ENCODE peak calls at places on chromosomes 6 and 20, in ten cellular contexts. E is stomach, A is adrenal gland, U is uterus, F is transverse colon, Z is HCT116, W is H54, S is esophagus squamous epithelium, L is A549, V is IMR-90. O is an unnamed sample.

GRCh38 chr6:119002069-119002468 is 67.1 kb upstream of the MCM9 start:
- DNase-seq in E (no peak), A (no peak), U (no peak), F (no peak), Z (no peak), W (no peak), S (no peak), L (no peak), V (no peak), O (no peak)

GRCh38 chr20:5602346-5602745 is 147.9 kb upstream of the SHLD1 start:
- DNase-seq in E (no peak), A (no peak), U (no peak), F (no peak), Z (no peak), W (no peak), S (no peak), L (no peak), V (peak; percentile 45), O (no peak)

GRCh38 chr20:51750037-51750769 is 18.0 kb downstream of the ATP9A start:
- DNase-seq in E (peak; percentile 87), A (peak; percentile 92), U (peak; percentile 76), F (peak; percentile 89), Z (peak; percentile 96), W (peak; percentile 80), S (no peak), L (peak; percentile 99), V (peak; percentile 94), O (peak; percentile 27)

GRCh38 chr20:33490023-33490933 is at the start of gene CBFA2T2:
- DNase-seq in E (no peak), A (peak; percentile 59), U (peak; percentile 62), F (peak; percentile 65), Z (peak; percentile 28), W (peak; percentile 64), S (no peak), L (peak; percentile 66), V (peak; percentile 55), O (no peak)

GRCh38 chr6:2412731-2413130 is 167.3 kb upstream of the GMDS start:
- DNase-seq in E (no peak), A (no peak), U (no peak), F (no peak), Z (no peak), W (no peak), S (no peak), L (no peak), V (peak; percentile 90), O (no peak)

GRCh38 chr6:14831922-14832321 is 413.9 kb upstream of the JARID2 start:
- DNase-seq in E (no peak), A (no peak), U (no peak), F (no peak), Z (no peak), W (no peak), S (no peak), L (no peak), V (no peak), O (no peak)

GRCh38 chr6:139112146-139112545 is 22.7 kb upstream of the HECA start:
- DNase-seq in E (no peak), A (no peak), U (no peak), F (no peak), Z (no peak), W (no peak), S (no peak), L (no peak), V (peak; percentile 22), O (no peak)

GRCh38 chr6:151352410-151353399 is 38.7 kb downstream of the ZBTB2 start:
- DNase-seq in E (no peak), A (no peak), U (no peak), F (no peak), Z (no peak), W (no peak), S (no peak), L (no peak), V (no peak), O (no peak)

GRCh38 chr6:135121426-135121825 is 59.7 kb upstream of the MYB start:
- DNase-seq in E (no peak), A (no peak), U (no peak), F (no peak), Z (no peak), W (no peak), S (no peak), L (no peak), V (no peak), O (no peak)

GRCh38 chr6:135116566-135116965 is 61.9 kb upstream of the HBS1L start:
- DNase-seq in E (no peak), A (no peak), U (no peak), F (no peak), Z (no peak), W (no peak), S (no peak), L (no peak), V (no peak), O (no peak)

GRCh38 chr6:135115411-135116293 is 61.0 kb upstream of the HBS1L start:
- DNase-seq in E (no peak), A (no peak), U (no peak), F (no peak), Z (no peak), W (no peak), S (no peak), L (no peak), V (no peak), O (no peak)

GRCh38 chr6:135117413-135117968 is 62.9 kb upstream of the HBS1L start:
- DNase-seq in E (no peak), A (no peak), U (no peak), F (no peak), Z (no peak), W (no peak), S (no peak), L (no peak), V (no peak), O (no peak)

GRCh38 chr6:135118142-135118730 is 62.9 kb upstream of the MYB start:
- DNase-seq in E (no peak), A (no peak), U (no peak), F (no peak), Z (no peak), W (no peak), S (no peak), L (no peak), V (no peak), O (no peak)
- TF ChIP-seq POLR2A in E (no peak), A (no peak), U (no peak), F (no peak), Z (no peak), W (no peak), S (no peak), L (no peak), V (no peak), O (no peak)

DNA sequence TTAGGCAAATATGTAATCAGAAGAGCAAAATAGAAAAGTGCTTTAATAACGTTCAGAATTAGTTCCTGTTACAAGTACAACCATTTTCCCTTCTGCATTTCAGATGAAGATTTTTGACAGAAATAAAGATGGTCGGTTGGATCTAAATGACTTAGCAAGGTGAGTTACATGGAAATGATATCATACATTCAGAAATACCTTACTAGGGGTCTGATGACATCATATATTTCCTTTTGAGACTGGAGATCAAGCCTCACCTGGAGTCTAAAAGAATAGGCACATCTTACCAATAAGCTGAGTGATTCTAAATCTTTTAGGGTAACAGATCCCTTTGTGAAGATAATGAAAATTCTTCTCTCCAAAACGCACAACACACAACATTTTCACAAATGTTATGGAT is 29.8 kb downstream of the SCGN start:
- DNase-seq in E (no peak), A (no peak), U (no peak), F (no peak), Z (no peak), W (no peak), S (no peak), L (no peak), V (no peak), O (no peak)
- TF ChIP-seq POLR2A in E (no peak), A (no peak), U (no peak), F (no peak), Z (no peak), W (no peak), S (no peak), L (no peak), V (no peak), O (no peak)

GRCh38 chr6:25041676-25042598 is 106.2 kb upstream of the RIPOR2 start:
- DNase-seq in E (no peak), A (no peak), U (no peak), F (peak; percentile 30), Z (no peak), W (no peak), S (no peak), L (no peak), V (no peak), O (no peak)
- TF ChIP-seq POLR2A in E (no peak), A (no peak), U (no peak), F (no peak), Z (no peak), W (no peak), S (no peak), L (no peak), V (no peak), O (no peak)

DNA sequence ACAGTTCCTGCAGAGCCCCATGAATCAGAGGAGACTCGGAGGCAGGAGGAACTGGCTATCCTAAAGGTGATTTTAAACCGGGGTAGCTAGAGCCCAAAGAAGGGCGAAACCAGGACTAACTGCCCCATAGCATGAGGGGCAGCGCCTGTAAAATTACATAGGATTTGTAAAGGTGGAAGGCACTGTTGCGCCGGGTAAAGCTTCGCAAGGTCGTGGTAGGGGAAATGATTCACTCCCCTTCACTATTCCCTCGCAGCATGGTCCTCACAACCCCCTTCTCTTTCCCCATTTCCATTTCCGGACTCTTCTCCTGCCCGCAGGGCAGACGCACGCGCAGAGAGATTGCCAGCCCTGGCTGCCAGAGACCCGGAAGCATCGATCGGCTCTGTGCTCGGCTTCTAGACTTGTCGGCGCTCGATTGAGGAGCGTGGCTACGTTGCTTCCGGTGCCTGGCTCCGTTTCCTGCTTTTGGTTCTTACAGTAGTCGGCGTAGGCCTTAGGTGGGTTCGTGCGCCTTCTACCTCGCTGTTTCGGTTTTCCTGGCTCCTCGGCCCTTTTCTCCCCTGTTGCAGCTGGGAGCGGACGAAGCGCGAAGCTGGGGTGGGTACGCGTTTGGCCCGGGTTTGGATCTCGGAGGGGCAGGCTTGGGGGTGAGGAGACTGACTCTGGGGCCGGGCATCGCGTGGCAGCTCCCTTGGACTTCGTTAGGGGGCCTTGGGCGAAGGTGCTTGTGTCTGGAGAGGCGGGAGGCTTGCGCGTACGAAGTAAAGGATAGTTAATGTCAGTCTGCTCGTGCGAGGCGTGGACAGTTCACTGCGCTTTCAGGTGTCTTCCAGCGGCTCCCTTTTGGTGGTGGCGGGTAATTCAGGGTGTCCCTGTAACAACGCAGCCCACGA is at the start of gene SNRPB2:
- DNase-seq in E (peak; percentile 94), A (peak; percentile 96), U (peak; percentile 91), F (peak; percentile 93), Z (peak; percentile 87), W (peak; percentile 71), S (peak; percentile 76), L (peak; percentile 97), V (peak; percentile 95), O (peak; percentile 87)
- TF ChIP-seq POLR2A in E (peak; percentile 25), A (peak; percentile 76), U (peak; percentile 33), F (peak; percentile 82), Z (peak; percentile 71), W (peak; percentile 75), S (peak; percentile 23), L (peak; percentile 71), V (peak; percentile 94), O (peak; percentile 57)

GRCh38 chr6:137723273-137724017 is 143.6 kb upstream of the TNFAIP3 start:
- DNase-seq in E (no peak), A (no peak), U (no peak), F (no peak), Z (no peak), W (no peak), S (no peak), L (no peak), V (no peak), O (no peak)
- TF ChIP-seq POLR2A in E (no peak), A (no peak), U (no peak), F (no peak), Z (no peak), W (no peak), S (no peak), L (no peak), V (no peak), O (no peak)

GRCh38 chr6:116370717-116371383 is at the start of gene DSE:
- DNase-seq in E (peak; percentile 67), A (peak; percentile 77), U (peak; percentile 87), F (peak; percentile 78), Z (no peak), W (peak; percentile 54), S (no peak), L (peak; percentile 55), V (peak; percentile 86), O (peak; percentile 75)
- TF ChIP-seq POLR2A in E (no peak), A (peak; percentile 71), U (peak; percentile 68), F (peak; percentile 62), Z (no peak), W (peak; percentile 79), S (peak; percentile 87), L (peak; percentile 40), V (peak; percentile 76), O (peak; percentile 84)

O was measured in gastrocnemius medialis.